ENCODE peak calls at places on chromosomes 12 and 14, in eight cellular contexts. One of them, this sample, is unnamed.
A peak's percentile ranks its signal among the peaks of the same experiment; 100 is the strongest.

GRCh38 chr14:31362746-31363145 is 57.6 kb downstream of the HEATR5A start:
- DNase-seq in neuronal stem cell: no peak
- DNase-seq in CD8-positive, alpha-beta T cell: no peak
- DNase-seq in fibroblast of lung: no peak
- DNase-seq in lung: no peak
- DNase-seq in lower lobe of right lung: no peak
- DNase-seq in Panc1: no peak
- DNase-seq in GM23248: no peak
- DNase-seq in this sample: no peak

GRCh38 chr12:66964629-66965028 is 285.8 kb upstream of the GRIP1 start:
- DNase-seq in CD8-positive, alpha-beta T cell: peak; percentile 16
- DNase-seq in neuronal stem cell: no peak
- DNase-seq in Panc1: no peak
- DNase-seq in lung: no peak
- DNase-seq in lower lobe of right lung: no peak
- DNase-seq in fibroblast of lung: peak; percentile 85
- DNase-seq in GM23248: peak; percentile 6
- DNase-seq in this sample: peak; percentile 84

GRCh38 chr12:122481861-122482260 is 18.9 kb downstream of the ZCCHC8 start:
- DNase-seq in fibroblast of lung: peak; percentile 55
- DNase-seq in GM23248: peak; percentile 25
- DNase-seq in neuronal stem cell: no peak
- DNase-seq in lower lobe of right lung: no peak
- DNase-seq in Panc1: no peak
- DNase-seq in lung: no peak
- DNase-seq in CD8-positive, alpha-beta T cell: no peak
- DNase-seq in this sample: no peak

GRCh38 chr14:34699873-34700621 is 14.3 kb downstream of the CFL2 start:
- DNase-seq in GM23248: peak; percentile 93
- DNase-seq in lung: no peak
- DNase-seq in lower lobe of right lung: no peak
- DNase-seq in CD8-positive, alpha-beta T cell: no peak
- DNase-seq in neuronal stem cell: no peak
- DNase-seq in fibroblast of lung: peak; percentile 92
- DNase-seq in Panc1: peak; percentile 93
- DNase-seq in this sample: no peak

GRCh38 chr14:100994082-100994481 is 90.6 kb upstream of the RTL1 start:
- DNase-seq in lower lobe of right lung: no peak
- DNase-seq in Panc1: no peak
- DNase-seq in GM23248: peak; percentile 48
- DNase-seq in fibroblast of lung: peak; percentile 58
- DNase-seq in lung: no peak
- DNase-seq in CD8-positive, alpha-beta T cell: no peak
- DNase-seq in neuronal stem cell: no peak
- DNase-seq in this sample: no peak

GRCh38 chr12:5661820-5662219 is 229.9 kb downstream of the NTF3 start:
- DNase-seq in Panc1: no peak
- DNase-seq in neuronal stem cell: no peak
- DNase-seq in GM23248: no peak
- DNase-seq in CD8-positive, alpha-beta T cell: no peak
- DNase-seq in fibroblast of lung: no peak
- DNase-seq in lower lobe of right lung: no peak
- DNase-seq in lung: no peak
- DNase-seq in this sample: no peak

GRCh38 chr14:33954016-33954598 is 3.2 kb upstream of the EGLN3 start:
- DNase-seq in Panc1: no peak
- DNase-seq in lung: no peak
- DNase-seq in CD8-positive, alpha-beta T cell: no peak
- DNase-seq in neuronal stem cell: no peak
- DNase-seq in lower lobe of right lung: no peak
- DNase-seq in GM23248: no peak
- DNase-seq in fibroblast of lung: no peak
- DNase-seq in this sample: no peak

GRCh38 chr14:91731018-91731417 is 868 bp downstream of the CATSPERB start:
- DNase-seq in lower lobe of right lung: no peak
- DNase-seq in Panc1: no peak
- DNase-seq in CD8-positive, alpha-beta T cell: no peak
- DNase-seq in GM23248: no peak
- DNase-seq in neuronal stem cell: no peak
- DNase-seq in lung: no peak
- DNase-seq in fibroblast of lung: no peak
- DNase-seq in this sample: no peak

GRCh38 chr14:68663385-68664076 is 129.3 kb downstream of the ZFP36L1 start:
- DNase-seq in neuronal stem cell: no peak
- DNase-seq in GM23248: peak; percentile 82
- DNase-seq in Panc1: no peak
- DNase-seq in fibroblast of lung: peak; percentile 99
- DNase-seq in lower lobe of right lung: no peak
- DNase-seq in lung: no peak
- DNase-seq in CD8-positive, alpha-beta T cell: no peak
- DNase-seq in this sample: no peak

GRCh38 chr14:95901014-95901413 is 24.4 kb downstream of the TUNAR start:
- DNase-seq in GM23248: peak; percentile 73
- DNase-seq in lung: no peak
- DNase-seq in CD8-positive, alpha-beta T cell: no peak
- DNase-seq in neuronal stem cell: no peak
- DNase-seq in Panc1: no peak
- DNase-seq in fibroblast of lung: peak; percentile 81
- DNase-seq in lower lobe of right lung: no peak
- DNase-seq in this sample: no peak

GRCh38 chr14:92846162-92846897 is 52.2 kb downstream of the GOLGA5 start:
- DNase-seq in GM23248: peak; percentile 85
- DNase-seq in fibroblast of lung: peak; percentile 83
- DNase-seq in Panc1: no peak
- DNase-seq in lower lobe of right lung: no peak
- DNase-seq in neuronal stem cell: no peak
- DNase-seq in lung: no peak
- DNase-seq in CD8-positive, alpha-beta T cell: no peak
- DNase-seq in this sample: no peak

GRCh38 chr14:52553002-52553670 is 500 bp downstream of the GPR137C start:
- DNase-seq in GM23248: peak; percentile 70
- DNase-seq in lung: no peak
- DNase-seq in Panc1: no peak
- DNase-seq in fibroblast of lung: peak; percentile 16
- DNase-seq in CD8-positive, alpha-beta T cell: peak; percentile 15
- DNase-seq in lower lobe of right lung: peak; percentile 66
- DNase-seq in neuronal stem cell: no peak
- DNase-seq in this sample: peak; percentile 39

GRCh38 chr12:117803013-117803412 is 165.8 kb downstream of the KSR2 start:
- DNase-seq in GM23248: no peak
- DNase-seq in neuronal stem cell: no peak
- DNase-seq in fibroblast of lung: no peak
- DNase-seq in lung: no peak
- DNase-seq in lower lobe of right lung: no peak
- DNase-seq in CD8-positive, alpha-beta T cell: no peak
- DNase-seq in Panc1: no peak
- DNase-seq in this sample: no peak

GRCh38 chr14:26887842-26888241 is 290.0 kb upstream of the NOVA1 start:
- DNase-seq in GM23248: peak; percentile 11
- DNase-seq in lower lobe of right lung: no peak
- DNase-seq in CD8-positive, alpha-beta T cell: no peak
- DNase-seq in fibroblast of lung: no peak
- DNase-seq in Panc1: no peak
- DNase-seq in lung: no peak
- DNase-seq in neuronal stem cell: no peak
- DNase-seq in this sample: no peak

GRCh38 chr12:3252416-3252815 is 175.2 kb downstream of the TSPAN9 start:
- DNase-seq in fibroblast of lung: peak; percentile 18
- DNase-seq in Panc1: no peak
- DNase-seq in GM23248: peak; percentile 31
- DNase-seq in CD8-positive, alpha-beta T cell: no peak
- DNase-seq in lung: peak; percentile 58
- DNase-seq in neuronal stem cell: no peak
- DNase-seq in lower lobe of right lung: peak; percentile 60
- DNase-seq in this sample: no peak

GRCh38 chr14:64388533-64389243 is 535 bp downstream of the MTHFD1 start:
- DNase-seq in lower lobe of right lung: no peak
- DNase-seq in lung: no peak
- DNase-seq in GM23248: peak; percentile 67
- DNase-seq in fibroblast of lung: peak; percentile 45
- DNase-seq in Panc1: no peak
- DNase-seq in CD8-positive, alpha-beta T cell: no peak
- DNase-seq in neuronal stem cell: no peak
- DNase-seq in this sample: no peak

DNA sequence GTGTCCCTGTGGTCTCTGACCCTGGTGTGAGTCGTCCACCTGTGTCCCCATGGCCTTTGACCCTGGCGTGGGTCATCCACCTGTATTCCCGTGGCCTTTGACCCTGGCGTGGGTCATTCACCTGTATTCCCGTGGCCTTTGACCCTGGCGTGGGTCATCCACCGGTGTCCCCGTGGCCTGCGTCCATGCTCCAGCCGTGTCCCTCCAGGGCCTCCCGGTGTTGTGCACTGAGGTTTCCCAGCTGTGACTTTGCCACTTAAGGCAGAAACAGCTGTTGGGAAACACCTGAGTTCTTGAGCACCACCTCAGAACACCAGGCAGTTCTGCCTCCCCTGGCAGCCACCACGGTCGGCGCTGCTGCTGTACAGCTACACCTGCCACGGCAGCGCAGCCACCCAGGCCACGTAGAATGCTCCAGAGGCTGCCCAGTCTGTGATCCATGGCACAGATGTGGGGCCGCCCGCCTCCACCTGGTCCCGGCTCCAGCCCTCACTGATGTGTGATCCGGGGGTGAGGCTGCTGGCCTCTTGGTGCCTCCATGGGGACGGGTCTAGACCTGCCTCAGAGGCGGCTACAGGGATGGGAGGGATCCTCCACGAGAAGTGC is 69.1 kb upstream of the GALNT9 start:
- DNase-seq in CD8-positive, alpha-beta T cell: no peak
- DNase-seq in neuronal stem cell: no peak
- DNase-seq in lung: no peak
- DNase-seq in lower lobe of right lung: peak; percentile 45
- DNase-seq in GM23248: no peak
- DNase-seq in Panc1: no peak
- DNase-seq in fibroblast of lung: no peak
- DNase-seq in this sample: no peak
- H3K27ac ChIP-seq in CD8-positive, alpha-beta T cell: no peak overlapping the region
- H3K27ac ChIP-seq in neuronal stem cell: no peak overlapping the region
- H3K27ac ChIP-seq in lung: no peak overlapping the region
- H3K27ac ChIP-seq in lower lobe of right lung: no peak overlapping the region
- H3K27ac ChIP-seq in GM23248: no peak overlapping the region
- H3K27ac ChIP-seq in Panc1: no peak overlapping the region
- H3K27ac ChIP-seq in fibroblast of lung: no peak overlapping the region
- H3K27ac ChIP-seq in this sample: no peak overlapping the region

DNA sequence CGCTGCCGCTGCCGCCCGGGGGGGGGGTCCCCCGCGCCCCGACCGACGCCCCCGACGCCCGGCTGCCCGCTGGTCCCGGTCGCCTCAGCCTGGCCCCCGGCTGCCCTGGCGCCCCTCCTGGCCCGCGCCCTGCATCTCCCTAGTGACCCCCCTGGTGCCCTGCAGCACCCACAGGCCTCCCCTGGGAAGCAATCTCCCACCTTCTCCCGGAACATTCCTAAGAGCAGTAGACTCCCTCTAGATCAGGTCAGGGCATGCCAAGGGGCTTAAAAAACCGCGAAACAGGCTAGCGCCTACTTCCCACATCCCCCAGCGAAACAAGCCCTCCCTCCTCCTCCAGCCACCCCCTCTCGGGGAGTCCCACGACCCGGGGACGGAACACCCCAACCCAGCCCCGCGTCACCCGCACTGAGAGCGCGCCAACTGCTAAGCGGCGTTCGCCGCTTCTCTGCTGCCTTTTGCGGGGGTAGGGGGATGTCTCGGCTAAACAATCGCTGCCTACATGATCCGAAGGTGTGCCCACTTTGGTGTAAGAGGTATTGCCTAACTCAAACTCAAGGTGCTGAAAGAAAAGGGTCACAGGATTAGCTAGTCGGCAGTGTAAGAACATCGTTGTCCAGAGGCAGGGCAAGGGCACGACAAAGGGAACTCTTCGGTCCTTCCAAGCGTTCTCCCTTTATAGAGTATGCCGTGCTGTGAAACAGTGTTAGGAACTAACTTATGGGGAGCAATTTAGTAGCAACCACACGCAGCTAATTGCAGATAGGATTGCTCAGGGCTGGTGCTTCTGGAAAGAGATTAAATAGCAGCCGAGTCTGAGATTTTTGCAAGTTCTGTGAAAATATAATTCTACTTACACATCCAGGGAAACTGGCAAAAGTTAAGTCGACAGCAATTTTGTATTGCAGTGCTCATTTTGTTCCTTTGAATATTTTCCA is 617 bp upstream of the NTN4 start:
- DNase-seq in lung: peak; percentile 41
- DNase-seq in fibroblast of lung: peak; percentile 15
- DNase-seq in lower lobe of right lung: peak; percentile 59
- DNase-seq in CD8-positive, alpha-beta T cell: no peak
- DNase-seq in GM23248: peak; percentile 56
- DNase-seq in neuronal stem cell: peak; percentile 29
- DNase-seq in Panc1: no peak
- DNase-seq in this sample: peak; percentile 12
- H3K27me3 ChIP-seq in lung: no peaks in the 10 kb centered on the region
- H3K27me3 ChIP-seq in fibroblast of lung: peaks cover 2% of the 10 kb centered on the region
- H3K27me3 ChIP-seq in lower lobe of right lung: peaks cover 8% of the 10 kb centered on the region
- H3K27me3 ChIP-seq in CD8-positive, alpha-beta T cell: peaks cover 13% of the 10 kb centered on the region
- H3K27me3 ChIP-seq in GM23248: peaks cover 24% of the 10 kb centered on the region
- H3K27me3 ChIP-seq in neuronal stem cell: peaks cover 23% of the 10 kb centered on the region
- H3K27me3 ChIP-seq in Panc1: peaks cover 28% of the 10 kb centered on the region
- H3K27me3 ChIP-seq in this sample: no peaks in the 10 kb centered on the region

GRCh38 chr12:124862768-124863408 is 776 bp downstream of the SCARB1 start:
- DNase-seq in GM23248: peak; percentile 41
- DNase-seq in CD8-positive, alpha-beta T cell: no peak
- DNase-seq in lung: no peak
- DNase-seq in fibroblast of lung: peak; percentile 23
- DNase-seq in lower lobe of right lung: no peak
- DNase-seq in Panc1: no peak
- DNase-seq in neuronal stem cell: no peak
- DNase-seq in this sample: no peak

GRCh38 chr12:124863409-124864325 is at the start of gene SCARB1:
- DNase-seq in Panc1: no peak
- DNase-seq in GM23248: peak; percentile 92
- DNase-seq in CD8-positive, alpha-beta T cell: peak; percentile 63
- DNase-seq in neuronal stem cell: peak; percentile 76
- DNase-seq in fibroblast of lung: peak; percentile 64
- DNase-seq in lower lobe of right lung: peak; percentile 88
- DNase-seq in lung: peak; percentile 71
- DNase-seq in this sample: peak; percentile 82

GRCh38 chr12:124861492-124861891 is 2.2 kb downstream of the SCARB1 start:
- DNase-seq in neuronal stem cell: no peak
- DNase-seq in lung: peak; percentile 35
- DNase-seq in fibroblast of lung: peak; percentile 63
- DNase-seq in Panc1: no peak
- DNase-seq in CD8-positive, alpha-beta T cell: no peak
- DNase-seq in GM23248: peak; percentile 18
- DNase-seq in lower lobe of right lung: no peak
- DNase-seq in this sample: no peak

GRCh38 chr12:124864326-124864752 is 675 bp upstream of the SCARB1 start:
- DNase-seq in CD8-positive, alpha-beta T cell: no peak
- DNase-seq in lower lobe of right lung: no peak
- DNase-seq in GM23248: no peak
- DNase-seq in Panc1: no peak
- DNase-seq in lung: no peak
- DNase-seq in fibroblast of lung: no peak
- DNase-seq in neuronal stem cell: no peak
- DNase-seq in this sample: no peak

GRCh38 chr12:124861898-124862676 is 1.6 kb downstream of the SCARB1 start:
- DNase-seq in Panc1: no peak
- DNase-seq in neuronal stem cell: no peak
- DNase-seq in lung: no peak
- DNase-seq in GM23248: no peak
- DNase-seq in lower lobe of right lung: no peak
- DNase-seq in CD8-positive, alpha-beta T cell: no peak
- DNase-seq in fibroblast of lung: no peak
- DNase-seq in this sample: no peak
- H3K27ac ChIP-seq in Panc1: peak overlapping the region; percentile 83
- H3K27ac ChIP-seq in neuronal stem cell: no peak overlapping the region
- H3K27ac ChIP-seq in lung: peak overlapping the region; percentile 15
- H3K27ac ChIP-seq in GM23248: no peak overlapping the region
- H3K27ac ChIP-seq in lower lobe of right lung: no peak overlapping the region
- H3K27ac ChIP-seq in CD8-positive, alpha-beta T cell: no peak overlapping the region
- H3K27ac ChIP-seq in fibroblast of lung: no peak overlapping the region
- H3K27ac ChIP-seq in this sample: no peak overlapping the region

GRCh38 chr12:87806310-87806709 is 222.9 kb downstream of the C12orf50 start:
- DNase-seq in CD8-positive, alpha-beta T cell: no peak
- DNase-seq in Panc1: no peak
- DNase-seq in neuronal stem cell: no peak
- DNase-seq in fibroblast of lung: no peak
- DNase-seq in GM23248: no peak
- DNase-seq in lung: no peak
- DNase-seq in lower lobe of right lung: no peak
- DNase-seq in this sample: no peak
- H3K27me3 ChIP-seq in CD8-positive, alpha-beta T cell: no peaks in the 10 kb centered on the region
- H3K27me3 ChIP-seq in Panc1: no peaks in the 10 kb centered on the region
- H3K27me3 ChIP-seq in neuronal stem cell: no peaks in the 10 kb centered on the region
- H3K27me3 ChIP-seq in fibroblast of lung: no peaks in the 10 kb centered on the region
- H3K27me3 ChIP-seq in GM23248: no peaks in the 10 kb centered on the region
- H3K27me3 ChIP-seq in lung: no peaks in the 10 kb centered on the region
- H3K27me3 ChIP-seq in lower lobe of right lung: no peaks in the 10 kb centered on the region
- H3K27me3 ChIP-seq in this sample: no peaks in the 10 kb centered on the region